ENCODE peak calls at places on chromosomes 5 and 9, in six cellular contexts. O, F, J, Q, R and S are unnamed samples.

GRCh38 chr5:132458226-132458560 is 32.4 kb downstream of the IRF1 start:
- DNase-seq in O (no peak), F (no peak), J (no peak), Q (no peak), R (no peak), S (no peak)

GRCh38 chr5:1865948-1866347 is 16.8 kb downstream of the IRX4 start:
- DNase-seq in O (no peak), F (no peak), J (no peak), Q (no peak), R (no peak), S (no peak)

GRCh38 chr9:33153666-33154065 is 13.5 kb downstream of the B4GALT1 start:
- DNase-seq in O (no peak), F (no peak), J (no peak), Q (no peak), R (no peak), S (peak; percentile 70)

GRCh38 chr5:87074934-87075541 is 192.6 kb upstream of the RASA1 start:
- DNase-seq in O (no peak), F (peak; percentile 43), J (no peak), Q (peak; percentile 89), R (peak; percentile 7), S (peak; percentile 48)

GRCh38 chr5:111670826-111671492 is 86.0 kb downstream of the NREP start:
- DNase-seq in O (no peak), F (no peak), J (peak; percentile 15), Q (no peak), R (no peak), S (no peak)

GRCh38 chr5:84637662-84638375 is 253.1 kb upstream of the EDIL3 start:
- DNase-seq in O (no peak), F (no peak), J (no peak), Q (no peak), R (no peak), S (no peak)

GRCh38 chr9:7300484-7300883 is 499.1 kb downstream of the DMAC1 start:
- DNase-seq in O (no peak), F (no peak), J (no peak), Q (peak; percentile 37), R (no peak), S (no peak)

GRCh38 chr9:90926920-90927319 is 125.3 kb downstream of the SYK start:
- DNase-seq in O (no peak), F (no peak), J (no peak), Q (no peak), R (no peak), S (no peak)

GRCh38 chr5:135340568-135340967 is 58.5 kb downstream of the MACROH2A1 start:
- DNase-seq in O (no peak), F (no peak), J (no peak), Q (no peak), R (no peak), S (no peak)

GRCh38 chr5:99320461-99320860 is 391.7 kb upstream of the CHD1 start:
- DNase-seq in O (no peak), F (no peak), J (peak; percentile 9), Q (no peak), R (no peak), S (peak; percentile 16)

GRCh38 chr5:40447438-40447837 is 232.3 kb upstream of the PTGER4 start:
- DNase-seq in O (no peak), F (no peak), J (no peak), Q (no peak), R (no peak), S (peak; percentile 39)

GRCh38 chr5:54013556-54014157 is 296.7 kb downstream of the ARL15 start:
- DNase-seq in O (no peak), F (peak; percentile 27), J (peak; percentile 32), Q (no peak), R (peak; percentile 53), S (peak; percentile 73)

GRCh38 chr9:35051069-35051967 is 21.1 kb downstream of the VCP start:
- DNase-seq in O (peak; percentile 46), F (peak; percentile 27), J (peak; percentile 56), Q (no peak), R (peak; percentile 43), S (peak; percentile 81)

GRCh38 chr9:110443146-110443877 is 105.6 kb upstream of the TXNDC8 start:
- DNase-seq in O (no peak), F (no peak), J (no peak), Q (no peak), R (no peak), S (no peak)

GRCh38 chr9:136784249-136784996 is 6.7 kb upstream of the TMEM141 start:
- DNase-seq in O (peak; percentile 51), F (peak; percentile 52), J (peak; percentile 28), Q (no peak), R (peak; percentile 61), S (peak; percentile 49)

GRCh38 chr9:10479172-10479571 is 133.6 kb downstream of the PTPRD start:
- DNase-seq in O (no peak), F (no peak), J (no peak), Q (no peak), R (no peak), S (peak; percentile 32)

GRCh38 chr9:20111173-20111843 is 322.5 kb upstream of the SLC24A2 start:
- DNase-seq in O (no peak), F (no peak), J (no peak), Q (no peak), R (no peak), S (no peak)

GRCh38 chr5:154624341-154624740 is 130.8 kb upstream of the LARP1 start:
- DNase-seq in O (no peak), F (no peak), J (no peak), Q (no peak), R (no peak), S (no peak)

GRCh38 chr5:72498284-72498683 is 8.9 kb downstream of the ZNF366 start:
- DNase-seq in O (no peak), F (no peak), J (peak; percentile 67), Q (no peak), R (no peak), S (no peak)

GRCh38 chr9:104009853-104010252 is 84.3 kb upstream of the SMC2 start:
- DNase-seq in O (no peak), F (no peak), J (no peak), Q (no peak), R (no peak), S (no peak)

GRCh38 chr9:94173632-94174031 is 85.5 kb upstream of the ZNF169 start:
- DNase-seq in O (no peak), F (no peak), J (no peak), Q (no peak), R (no peak), S (no peak)

GRCh38 chr5:78984611-78985406 is at the start of gene ARSB:
- DNase-seq in O (peak; percentile 92), F (peak; percentile 48), J (peak; percentile 87), Q (no peak), R (peak; percentile 91), S (peak; percentile 89)
- TF ChIP-seq CTCF in O (no peak), F (no peak), J (no peak), Q (peak; percentile 13), R (peak; percentile 36), S (no peak)

DNA sequence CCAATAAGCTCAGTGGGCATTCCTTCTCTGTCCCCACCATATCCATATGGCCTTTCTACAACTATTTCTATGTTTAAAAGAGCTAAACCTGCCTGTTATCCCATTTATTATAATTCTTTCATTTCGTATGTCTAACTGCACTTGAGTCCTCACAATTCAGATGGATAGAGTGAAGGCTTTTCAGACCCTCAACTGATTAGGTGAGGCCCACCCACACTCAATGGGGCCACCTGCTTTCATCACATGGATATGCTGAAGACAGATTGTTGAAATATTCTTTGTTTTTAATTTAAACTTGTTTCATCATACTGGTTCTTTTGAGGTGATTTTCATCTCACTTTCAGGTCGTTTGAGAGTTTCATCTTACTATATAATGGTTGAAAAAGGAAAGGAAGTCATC is 5.7 kb upstream of the S1PR3 start:
- DNase-seq in O (no peak), F (no peak), J (no peak), Q (no peak), R (no peak), S (no peak)
- TF ChIP-seq POLR2A in O (no peak), F (no peak), J (no peak), Q (no peak), R (no peak), S (no peak)

GRCh38 chr5:139725073-139725830 is 70.4 kb upstream of the PSD2 start:
- DNase-seq in O (peak; percentile 73), F (no peak), J (peak; percentile 86), Q (no peak), R (no peak), S (no peak)
- TF ChIP-seq MAX in O (no peak), F (no peak), J (no peak), Q (no peak), R (no peak), S (no peak)

GRCh38 chr5:57174850-57175525 is 1.1 kb downstream of the GPBP1 start:
- DNase-seq in O (no peak), F (no peak), J (peak; percentile 41), Q (no peak), R (no peak), S (no peak)
- TF ChIP-seq CTCF in O (no peak), F (no peak), J (no peak), Q (no peak), R (no peak), S (no peak)

DNA sequence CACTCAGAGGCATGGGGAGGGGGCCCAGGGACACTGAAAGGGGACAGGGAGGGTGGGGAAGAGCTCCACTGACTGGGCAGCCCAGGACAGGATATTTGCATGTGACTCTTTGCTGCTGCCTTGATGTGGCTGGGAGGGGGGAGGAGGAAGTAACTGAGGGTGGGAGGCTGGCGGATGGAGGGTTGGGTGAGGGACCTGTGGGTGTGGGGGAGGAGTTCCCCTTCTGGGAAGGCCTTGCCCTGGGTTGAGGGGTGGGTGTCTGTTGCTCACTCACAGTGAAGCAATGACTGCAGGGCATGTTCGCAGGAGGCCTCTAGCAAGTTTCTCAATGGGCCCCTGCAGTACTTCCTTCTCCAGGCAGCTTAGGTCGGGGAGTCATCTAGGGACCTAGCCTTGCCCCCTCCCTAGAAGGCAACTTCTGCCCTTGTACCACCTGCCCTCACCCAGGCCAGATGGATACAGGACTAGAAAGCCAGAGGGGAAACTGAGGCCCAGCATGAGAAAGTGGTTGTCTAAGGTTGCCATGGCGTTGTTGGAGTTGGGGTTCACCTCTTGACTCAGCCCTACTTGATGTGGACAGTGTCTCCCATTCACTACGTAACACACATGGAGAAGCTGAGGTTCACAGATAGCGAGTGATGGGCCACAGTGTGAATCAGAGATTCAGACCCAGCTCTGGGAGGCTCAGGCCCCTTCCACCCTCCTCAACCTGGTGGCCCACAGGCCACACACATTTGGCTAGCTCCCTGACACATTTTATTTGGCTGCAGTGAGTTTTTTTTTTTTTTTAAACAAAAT is 3.0 kb downstream of the GRK6 start:
- DNase-seq in O (no peak), F (no peak), J (no peak), Q (peak; percentile 72), R (peak; percentile 59), S (peak; percentile 99)
- TF ChIP-seq POLR2A in O (no peak), F (no peak), J (no peak), Q (no peak), R (no peak), S (no peak)

GRCh38 chr9:133883356-133883755 is 108.8 kb downstream of the VAV2 start:
- DNase-seq in O (no peak), F (no peak), J (no peak), Q (no peak), R (no peak), S (no peak)
- TF ChIP-seq MAX in O (no peak), F (no peak), J (no peak), Q (no peak), R (no peak), S (no peak)

GRCh38 chr5:117455236-117456233 is 880.9 kb upstream of the SEMA6A start:
- DNase-seq in O (no peak), F (peak; percentile 23), J (no peak), Q (no peak), R (no peak), S (peak; percentile 19)
- TF ChIP-seq CTCF in O (no peak), F (peak; percentile 68), J (peak; percentile 7), Q (no peak), R (no peak), S (peak; percentile 40)